ENCODE peak calls at places on chromosomes 2 and 18, in ten cellular contexts. One of them, this sample, is unnamed.

GRCh38 chr2:38875227-38875575 is 533 bp downstream of the DHX57 start:
- DNase-seq in kidney tubule cell: peak
- DNase-seq in sciatic nerve: no peak
- DNase-seq in activated CD8-positive, alpha-beta memory T cell treated with anti-CD3 and anti-CD28 coated beads, Interleukin-2, amount 50 U/mL, for 4 hours: no peak
- DNase-seq in astrocyte of the spinal cord: peak
- DNase-seq in SK-N-SH: no peak
- DNase-seq in foreskin fibroblast: no peak
- DNase-seq in Peyer's patch: no peak
- DNase-seq in activated T-cell treated with anti-CD3 and anti-CD28 coated beads, Interleukin-2, amount 50 U/mL, for 1 hour: no peak
- DNase-seq in NCI-H1105: no peak
- DNase-seq in this sample: no peak

GRCh38 chr2:145702305-145702704 is 1182.4 kb upstream of the ZEB2 start:
- DNase-seq in kidney tubule cell: no peak
- DNase-seq in sciatic nerve: no peak
- DNase-seq in activated CD8-positive, alpha-beta memory T cell treated with anti-CD3 and anti-CD28 coated beads, Interleukin-2, amount 50 U/mL, for 4 hours: no peak
- DNase-seq in astrocyte of the spinal cord: no peak
- DNase-seq in SK-N-SH: no peak
- DNase-seq in foreskin fibroblast: no peak
- DNase-seq in Peyer's patch: no peak
- DNase-seq in activated T-cell treated with anti-CD3 and anti-CD28 coated beads, Interleukin-2, amount 50 U/mL, for 1 hour: no peak
- DNase-seq in NCI-H1105: no peak
- DNase-seq in this sample: no peak

GRCh38 chr2:86598966-86599365 is 24.7 kb downstream of the RNF103 start:
- DNase-seq in kidney tubule cell: no peak
- DNase-seq in sciatic nerve: no peak
- DNase-seq in activated CD8-positive, alpha-beta memory T cell treated with anti-CD3 and anti-CD28 coated beads, Interleukin-2, amount 50 U/mL, for 4 hours: no peak
- DNase-seq in astrocyte of the spinal cord: no peak
- DNase-seq in SK-N-SH: no peak
- DNase-seq in foreskin fibroblast: no peak
- DNase-seq in Peyer's patch: no peak
- DNase-seq in activated T-cell treated with anti-CD3 and anti-CD28 coated beads, Interleukin-2, amount 50 U/mL, for 1 hour: no peak
- DNase-seq in NCI-H1105: no peak
- DNase-seq in this sample: no peak

GRCh38 chr2:46023165-46023854 is 273.9 kb upstream of the EPAS1 start:
- DNase-seq in kidney tubule cell: no peak
- DNase-seq in sciatic nerve: no peak
- DNase-seq in activated CD8-positive, alpha-beta memory T cell treated with anti-CD3 and anti-CD28 coated beads, Interleukin-2, amount 50 U/mL, for 4 hours: no peak
- DNase-seq in astrocyte of the spinal cord: no peak
- DNase-seq in SK-N-SH: no peak
- DNase-seq in foreskin fibroblast: no peak
- DNase-seq in Peyer's patch: no peak
- DNase-seq in activated T-cell treated with anti-CD3 and anti-CD28 coated beads, Interleukin-2, amount 50 U/mL, for 1 hour: no peak
- DNase-seq in NCI-H1105: no peak
- DNase-seq in this sample: no peak

GRCh38 chr18:25805323-25805722 is 285.1 kb downstream of the SS18 start:
- DNase-seq in kidney tubule cell: no peak
- DNase-seq in sciatic nerve: no peak
- DNase-seq in activated CD8-positive, alpha-beta memory T cell treated with anti-CD3 and anti-CD28 coated beads, Interleukin-2, amount 50 U/mL, for 4 hours: no peak
- DNase-seq in astrocyte of the spinal cord: peak
- DNase-seq in SK-N-SH: no peak
- DNase-seq in foreskin fibroblast: peak
- DNase-seq in Peyer's patch: no peak
- DNase-seq in activated T-cell treated with anti-CD3 and anti-CD28 coated beads, Interleukin-2, amount 50 U/mL, for 1 hour: no peak
- DNase-seq in NCI-H1105: no peak
- DNase-seq in this sample: peak

GRCh38 chr18:32019251-32019943 is 772 bp downstream of the RNF125 start:
- DNase-seq in kidney tubule cell: peak
- DNase-seq in sciatic nerve: peak
- DNase-seq in activated CD8-positive, alpha-beta memory T cell treated with anti-CD3 and anti-CD28 coated beads, Interleukin-2, amount 50 U/mL, for 4 hours: peak
- DNase-seq in astrocyte of the spinal cord: peak
- DNase-seq in SK-N-SH: peak
- DNase-seq in foreskin fibroblast: peak
- DNase-seq in Peyer's patch: peak
- DNase-seq in activated T-cell treated with anti-CD3 and anti-CD28 coated beads, Interleukin-2, amount 50 U/mL, for 1 hour: peak
- DNase-seq in NCI-H1105: peak
- DNase-seq in this sample: peak

GRCh38 chr2:3470166-3470651 is 49.1 kb downstream of the ADI1 start:
- DNase-seq in kidney tubule cell: peak
- DNase-seq in sciatic nerve: peak
- DNase-seq in activated CD8-positive, alpha-beta memory T cell treated with anti-CD3 and anti-CD28 coated beads, Interleukin-2, amount 50 U/mL, for 4 hours: no peak
- DNase-seq in astrocyte of the spinal cord: peak
- DNase-seq in SK-N-SH: no peak
- DNase-seq in foreskin fibroblast: peak
- DNase-seq in Peyer's patch: no peak
- DNase-seq in activated T-cell treated with anti-CD3 and anti-CD28 coated beads, Interleukin-2, amount 50 U/mL, for 1 hour: no peak
- DNase-seq in NCI-H1105: no peak
- DNase-seq in this sample: peak

GRCh38 chr2:130287656-130288026 is 55.1 kb upstream of the IMP4 start:
- DNase-seq in kidney tubule cell: no peak
- DNase-seq in sciatic nerve: no peak
- DNase-seq in activated CD8-positive, alpha-beta memory T cell treated with anti-CD3 and anti-CD28 coated beads, Interleukin-2, amount 50 U/mL, for 4 hours: no peak
- DNase-seq in astrocyte of the spinal cord: no peak
- DNase-seq in SK-N-SH: no peak
- DNase-seq in foreskin fibroblast: no peak
- DNase-seq in Peyer's patch: no peak
- DNase-seq in activated T-cell treated with anti-CD3 and anti-CD28 coated beads, Interleukin-2, amount 50 U/mL, for 1 hour: no peak
- DNase-seq in NCI-H1105: no peak
- DNase-seq in this sample: no peak

GRCh38 chr2:184316911-184317310 is 281.4 kb upstream of the ZNF804A start:
- DNase-seq in kidney tubule cell: no peak
- DNase-seq in sciatic nerve: no peak
- DNase-seq in activated CD8-positive, alpha-beta memory T cell treated with anti-CD3 and anti-CD28 coated beads, Interleukin-2, amount 50 U/mL, for 4 hours: no peak
- DNase-seq in astrocyte of the spinal cord: no peak
- DNase-seq in SK-N-SH: no peak
- DNase-seq in foreskin fibroblast: no peak
- DNase-seq in Peyer's patch: no peak
- DNase-seq in activated T-cell treated with anti-CD3 and anti-CD28 coated beads, Interleukin-2, amount 50 U/mL, for 1 hour: no peak
- DNase-seq in NCI-H1105: no peak
- DNase-seq in this sample: no peak

This sample was measured in EH.